ENCODE peak calls at places on chromosomes 12 and 14, in five cellular contexts. B is NCI-H2081, I is fibroblast of pulmonary artery, J is erythroblast, M is dorsolateral prefrontal cortex. W is an unnamed sample.

GRCh38 chr12:9090220-9090619 is 25.5 kb downstream of the A2M start:
- DNase-seq in B (no peak), I (no peak), J (no peak), M (no peak), W (no peak)

GRCh38 chr14:26522985-26523384 is 74.8 kb downstream of the NOVA1 start:
- DNase-seq in B (no peak), I (peak), J (no peak), M (no peak), W (no peak)

GRCh38 chr14:104643306-104643705 is 38.7 kb upstream of the TMEM179 start:
- DNase-seq in B (no peak), I (no peak), J (no peak), M (no peak), W (no peak)

GRCh38 chr14:34199585-34199984 is 248.7 kb upstream of the EGLN3 start:
- DNase-seq in B (no peak), I (peak), J (no peak), M (no peak), W (no peak)

GRCh38 chr14:27243360-27243759 is 645.5 kb upstream of the NOVA1 start:
- DNase-seq in B (no peak), I (no peak), J (no peak), M (no peak), W (no peak)

GRCh38 chr12:52434760-52435530 is 774 bp upstream of the KRT75 start:
- DNase-seq in B (no peak), I (peak), J (no peak), M (no peak), W (no peak)

GRCh38 chr14:36580856-36581831 is 1.3 kb downstream of the NKX2-8 start:
- DNase-seq in B (peak), I (peak), J (peak), M (no peak), W (no peak)

GRCh38 chr12:51403159-51403558 is 12.0 kb upstream of the GALNT6 start:
- DNase-seq in B (no peak), I (peak), J (no peak), M (no peak), W (no peak)

GRCh38 chr12:56565510-56566101 is 44.0 kb downstream of the RBMS2 start:
- DNase-seq in B (no peak), I (peak), J (peak), M (no peak), W (peak)

GRCh38 chr14:78902010-78902623 is 731.9 kb downstream of the NRXN3 start:
- DNase-seq in B (peak), I (peak), J (peak), M (peak), W (peak)

GRCh38 chr12:17416748-17417147 is 673.2 kb downstream of the RERGL start:
- DNase-seq in B (no peak), I (no peak), J (no peak), M (no peak), W (no peak)

GRCh38 chr14:58465425-58465824 is 37.9 kb downstream of the KIAA0586 start:
- DNase-seq in B (no peak), I (peak), J (no peak), M (no peak), W (no peak)

GRCh38 chr12:69509308-69509736 is 39.1 kb downstream of the FRS2 start:
- DNase-seq in B (peak), I (peak), J (no peak), M (no peak), W (no peak)

GRCh38 chr14:96497586-96497985 is 4.6 kb upstream of the PAPOLA start:
- DNase-seq in B (no peak), I (no peak), J (no peak), M (no peak), W (no peak)

GRCh38 chr12:4422985-4423384 is 22.6 kb downstream of the FGF6 start:
- DNase-seq in B (no peak), I (no peak), J (no peak), M (no peak), W (no peak)

GRCh38 chr14:54906075-54906474 is 3.4 kb upstream of the GCH1 start:
- DNase-seq in B (no peak), I (no peak), J (no peak), M (no peak), W (no peak)

GRCh38 chr12:123388218-123388947 is 4.5 kb downstream of the KMT5A start:
- DNase-seq in B (peak), I (peak), J (peak), M (peak), W (peak)

GRCh38 chr12:75641031-75641780 is 129.8 kb upstream of the KRR1 start:
- DNase-seq in B (no peak), I (peak), J (no peak), M (no peak), W (peak)

GRCh38 chr12:115752913-115753726 is 524.4 kb downstream of the MED13L start:
- DNase-seq in B (no peak), I (peak), J (peak), M (peak), W (peak)

GRCh38 chr14:50031534-50032313 is 84.6 kb downstream of the VCPKMT start:
- DNase-seq in B (no peak), I (no peak), J (no peak), M (no peak), W (no peak)

GRCh38 chr14:105087963-105088811 is 23.0 kb upstream of the GPR132 start:
- DNase-seq in B (no peak), I (peak), J (no peak), M (peak), W (peak)

GRCh38 chr12:76866726-76867125 is 12.1 kb downstream of the CSRP2 start:
- DNase-seq in B (no peak), I (no peak), J (no peak), M (no peak), W (no peak)

GRCh38 chr14:34222867-34223266 is 239.2 kb downstream of the SPTSSA start:
- DNase-seq in B (peak), I (no peak), J (no peak), M (no peak), W (no peak)

GRCh38 chr12:613996-614726 is 49.1 kb downstream of the NINJ2 start:
- DNase-seq in B (no peak), I (peak), J (no peak), M (no peak), W (no peak)

W was measured in K562.